ENCODE peak calls at places on chromosomes 13 and 19, in four cellular contexts. X is K562, S is WTC11, F is HepG2. T is an unnamed sample.

GRCh38 chr19:29483641-29483920 is 42.2 kb upstream of the VSTM2B start:
- DNase-seq in S (no peak), X (no peak), F (no peak), T (no peak)

GRCh38 chr13:36841411-36841810 is 22.4 kb downstream of the RFXAP start:
- DNase-seq in S (no peak), F (no peak), X (no peak), T (no peak)

GRCh38 chr13:94175076-94175475 is 304.4 kb downstream of the DCT start:
- DNase-seq in X (no peak), S (no peak), F (peak; percentile 46), T (no peak)

GRCh38 chr13:112066624-112067004 is 335 bp upstream of the SOX1 start:
- DNase-seq in X (no peak), F (no peak), S (peak; percentile 83), T (no peak)

GRCh38 chr13:109780880-109781383 is 5.5 kb downstream of the IRS2 start:
- DNase-seq in X (no peak), F (no peak), S (no peak), T (no peak)

GRCh38 chr13:23007430-23007829 is 173.3 kb upstream of the SGCG start:
- DNase-seq in X (no peak), S (no peak), F (no peak), T (no peak)

GRCh38 chr13:57865600-57866294 is 234.2 kb downstream of the PCDH17 start:
- DNase-seq in X (no peak), S (no peak), F (no peak), T (no peak)

GRCh38 chr19:12796146-12797071 is 5.1 kb downstream of the JUNB start:
- DNase-seq in F (peak; percentile 68), X (peak; percentile 54), S (peak; percentile 86), T (no peak)

GRCh38 chr13:48403151-48403631 is 9.7 kb downstream of the LPAR6 start:
- DNase-seq in X (no peak), S (no peak), F (no peak), T (peak; percentile 40)

GRCh38 chr19:33436360-33437345 is 63.1 kb downstream of the CEBPG start:
- DNase-seq in S (no peak), X (no peak), F (no peak), T (no peak)

GRCh38 chr13:101149735-101150380 is 266.4 kb downstream of the NALCN start:
- DNase-seq in S (peak; percentile 35), X (no peak), F (no peak), T (no peak)
- TF ChIP-seq USF2 in S (no peak), X (no peak), F (no peak), T (no peak)

DNA sequence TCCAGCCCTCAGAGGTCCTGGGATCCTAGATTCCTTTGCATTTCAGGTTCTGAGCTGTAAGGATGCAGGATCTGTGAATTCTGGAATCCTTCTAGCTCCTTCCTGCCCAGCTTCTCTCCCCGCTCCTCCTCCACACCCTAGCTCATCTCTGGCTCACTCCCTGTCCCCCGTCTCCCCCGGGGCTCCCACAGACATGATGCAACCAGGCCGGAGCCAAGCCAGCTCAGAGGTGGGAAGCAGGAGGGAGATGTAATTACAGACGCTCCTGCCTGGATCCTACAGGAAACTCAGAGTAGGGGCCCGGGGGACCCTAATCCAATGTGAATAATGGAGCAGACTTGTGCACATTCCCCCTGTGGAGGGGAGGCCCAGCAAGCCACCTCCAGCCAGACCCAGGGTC is 4.5 kb downstream of the GNG8 start:
- DNase-seq in X (no peak), S (no peak), F (no peak), T (no peak)
- TF ChIP-seq NR2C2 in X (no peak), S (no peak), F (no peak), T (no peak)

DNA sequence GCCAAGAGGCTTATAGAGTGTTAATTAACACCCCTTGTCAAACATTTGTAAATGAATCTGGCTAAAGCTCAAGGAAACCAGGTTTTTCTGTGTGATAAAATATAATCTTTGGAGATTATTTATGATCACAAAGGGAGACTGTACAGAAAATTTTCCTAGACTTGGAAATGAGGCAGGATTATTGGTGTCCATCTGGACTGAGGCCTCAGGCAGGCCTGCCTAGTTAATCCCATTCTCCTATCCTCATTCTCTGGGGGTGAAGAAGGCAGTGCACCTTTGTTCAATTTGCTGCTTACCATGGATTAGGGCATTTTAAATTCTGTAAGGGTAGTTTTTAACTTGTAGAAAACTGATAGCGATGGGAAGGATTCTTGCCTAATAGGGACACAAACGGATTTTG is 17.8 kb downstream of the KL start:
- DNase-seq in X (no peak), F (no peak), S (no peak), T (no peak)
- TF ChIP-seq USF2 in X (no peak), F (no peak), S (no peak), T (no peak)

GRCh38 chr13:28396053-28396452 is 98.9 kb downstream of the FLT1 start:
- DNase-seq in S (no peak), X (no peak), F (no peak), T (no peak)

GRCh38 chr13:28394422-28394821 is 100.5 kb downstream of the FLT1 start:
- DNase-seq in X (no peak), S (no peak), F (no peak), T (no peak)

GRCh38 chr13:28387740-28388501 is 107.0 kb downstream of the FLT1 start:
- DNase-seq in X (no peak), S (no peak), F (no peak), T (no peak)

GRCh38 chr13:28392428-28392827 is 102.5 kb downstream of the FLT1 start:
- DNase-seq in F (no peak), X (no peak), S (no peak), T (no peak)

GRCh38 chr13:28392896-28393295 is 102.0 kb downstream of the FLT1 start:
- DNase-seq in S (no peak), X (no peak), F (no peak), T (no peak)
- TF ChIP-seq NR2C2 in S (no peak), X (no peak), F (no peak), T (no peak)

GRCh38 chr13:84121456-84121855 is 239.2 kb upstream of the SLITRK1 start:
- DNase-seq in F (no peak), X (no peak), S (no peak), T (no peak)

DNA sequence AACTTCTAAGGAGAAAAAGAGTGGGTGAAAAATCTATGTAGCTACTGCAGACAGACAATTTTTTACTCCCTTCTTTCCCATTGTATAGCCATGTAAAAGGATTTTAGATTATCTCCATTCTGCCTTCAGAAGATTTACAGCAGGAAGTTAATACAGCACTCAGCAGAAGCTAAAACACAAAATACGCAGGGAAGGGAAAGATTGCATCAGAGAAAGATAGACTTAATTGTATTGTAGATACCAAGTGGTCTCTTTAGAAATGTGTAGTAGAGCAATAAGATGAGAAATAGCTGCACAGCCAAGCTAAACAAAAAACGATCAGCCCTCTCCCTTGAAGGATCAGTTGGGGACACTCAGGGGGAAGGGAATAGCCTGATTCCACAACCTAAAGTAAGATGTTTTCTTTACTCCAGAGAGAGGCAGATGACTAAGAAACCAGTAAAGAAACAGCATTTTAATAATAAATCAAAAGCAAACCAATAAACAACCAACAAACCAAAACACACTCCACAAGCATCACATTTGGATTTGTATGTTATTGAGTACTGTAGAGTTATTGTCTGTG is 236.7 kb upstream of the SLITRK1 start:
- DNase-seq in F (no peak), X (no peak), S (no peak), T (no peak)
- TF ChIP-seq USF2 in F (no peak), X (no peak), S (no peak), T (no peak)

GRCh38 chr19:51798958-51799310 is 4.0 kb downstream of the FPR3 start:
- DNase-seq in S (no peak), X (no peak), F (no peak), T (no peak)
- TF ChIP-seq NR2C2 in S (no peak), X (no peak), F (no peak), T (no peak)

T was measured in GM12878.